ENCODE peak calls at places on chromosomes 4 and X, in four cellular contexts. U is GM12878, M is SK-N-SH, A is HepG2. F is an unnamed sample.

GRCh38 chr4:140426610-140427103 is 791 bp downstream of the CLGN start:
- DNase-seq in M (peak; percentile 74), U (no peak), A (peak; percentile 3), F (peak; percentile 12)

GRCh38 chrX:28609917-28610613 is 22.8 kb downstream of the IL1RAPL1 start:
- DNase-seq in A (no peak), U (no peak), M (no peak), F (no peak)

GRCh38 chr4:121041307-121042090 is 30.8 kb downstream of the NDNF start:
- DNase-seq in A (no peak), U (peak; percentile 20), M (no peak), F (no peak)

GRCh38 chr4:159778298-159778697 is 675.4 kb downstream of the RAPGEF2 start:
- DNase-seq in A (no peak), U (no peak), M (no peak), F (no peak)

GRCh38 chr4:125321709-125322362 is 7.1 kb downstream of the FAT4 start:
- DNase-seq in A (no peak), M (no peak), U (no peak), F (no peak)

GRCh38 chr4:77263247-77263646 is 106.2 kb downstream of the CCNG2 start:
- DNase-seq in U (no peak), A (no peak), M (no peak), F (no peak)

GRCh38 chr4:148951346-148951745 is 509.1 kb upstream of the NR3C2 start:
- DNase-seq in M (no peak), A (no peak), U (no peak), F (no peak)

GRCh38 chr4:123366144-123366748 is 30.3 kb upstream of the SPRY1 start:
- DNase-seq in A (no peak), U (no peak), M (no peak), F (no peak)

GRCh38 chr4:39469429-39470077 is 10.7 kb downstream of the LIAS start:
- DNase-seq in M (peak; percentile 62), U (peak; percentile 48), A (peak; percentile 89), F (peak; percentile 48)

GRCh38 chrX:41333744-41333993 is 293 bp upstream of the DDX3X start:
- DNase-seq in U (peak; percentile 91), A (peak; percentile 75), M (no peak), F (no peak)

GRCh38 chr4:175246941-175247340 is 328.8 kb downstream of the ADAM29 start:
- DNase-seq in U (no peak), A (no peak), M (no peak), F (no peak)

GRCh38 chr4:1398686-1399507 is 7.3 kb downstream of the NKX1-1 start:
- DNase-seq in M (peak; percentile 12), A (no peak), U (no peak), F (no peak)

GRCh38 chr4:124710911-124711310 is 1.6 kb downstream of the ANKRD50 start:
- DNase-seq in U (no peak), M (no peak), A (no peak), F (no peak)

GRCh38 chr4:10032625-10033024 is 11.3 kb upstream of the SLC2A9 start:
- DNase-seq in M (no peak), A (peak; percentile 73), U (no peak), F (no peak)

GRCh38 chrX:73577368-73577767 is 14.4 kb downstream of the CHIC1 start:
- DNase-seq in U (no peak), A (no peak), M (no peak), F (no peak)

GRCh38 chr4:106809083-106809482 is 227.0 kb downstream of the DKK2 start:
- DNase-seq in A (peak; percentile 19), M (peak; percentile 4), U (no peak), F (no peak)

GRCh38 chr4:138162259-138162658 is 79.9 kb downstream of the SLC7A11 start:
- DNase-seq in U (no peak), M (no peak), A (no peak), F (no peak)

GRCh38 chr4:54063224-54063623 is 1.2 kb downstream of the CHIC2 start:
- DNase-seq in M (no peak), U (no peak), A (peak; percentile 52), F (no peak)

GRCh38 chrX:30680618-30681017 is 27.4 kb downstream of the GK start:
- DNase-seq in U (no peak), M (no peak), A (no peak), F (no peak)

GRCh38 chrX:119236599-119237525 is 777 bp downstream of the PGRMC1 start:
- DNase-seq in M (peak; percentile 59), A (no peak), U (no peak), F (peak; percentile 24)

GRCh38 chr4:128461300-128462103 is 173.9 kb upstream of the PGRMC2 start:
- DNase-seq in U (no peak), M (no peak), A (no peak), F (peak; percentile 49)

GRCh38 chrX:101359966-101360365 is 11.4 kb upstream of the TIMM8A start:
- DNase-seq in U (no peak), M (no peak), A (no peak), F (no peak)

GRCh38 chr4:89567936-89568335 is 260.3 kb upstream of the GPRIN3 start:
- DNase-seq in M (no peak), U (no peak), A (no peak), F (no peak)

GRCh38 chrX:136892412-136892811 is 11.9 kb upstream of the RBMX start:
- DNase-seq in A (no peak), U (no peak), M (no peak), F (no peak)

GRCh38 chr4:10106421-10107039 is 10.1 kb downstream of the WDR1 start:
- DNase-seq in M (peak; percentile 49), U (no peak), A (no peak), F (peak; percentile 87)

GRCh38 chr4:121070274-121070673 is 2.1 kb downstream of the NDNF start:
- DNase-seq in U (no peak), A (no peak), M (no peak), F (no peak)

GRCh38 chrX:149010026-149010898 is 494.8 kb downstream of the IDS start:
- DNase-seq in U (no peak), A (no peak), M (no peak), F (no peak)

GRCh38 chr4:121668368-121669162 is 28.2 kb downstream of the ANXA5 start:
- DNase-seq in A (no peak), M (no peak), U (no peak), F (no peak)

GRCh38 chr4:24778427-24779225 is 16.7 kb upstream of the SOD3 start:
- DNase-seq in A (no peak), M (no peak), U (no peak), F (no peak)

GRCh38 chr4:3836802-3837601 is 70.8 kb downstream of the ADRA2C start:
- DNase-seq in M (no peak), A (peak; percentile 99), U (no peak), F (peak; percentile 89)

GRCh38 chr4:53591372-53591892 is at the start of gene LNX1:
- DNase-seq in M (no peak), A (no peak), U (no peak), F (peak; percentile 41)

GRCh38 chrX:39320165-39320564 is 518.9 kb downstream of the MID1IP1 start:
- DNase-seq in M (no peak), U (no peak), A (no peak), F (no peak)

GRCh38 chrX:50905334-50905733 is 5.2 kb upstream of the BMP15 start:
- DNase-seq in A (peak; percentile 4), M (no peak), U (no peak), F (peak; percentile 18)

GRCh38 chr4:140427104-140427918 is at the start of gene CLGN:
- DNase-seq in A (peak; percentile 77), M (peak; percentile 95), U (peak; percentile 2), F (peak; percentile 85)

GRCh38 chr4:1839306-1839705 is 16.6 kb downstream of the LETM1 start:
- DNase-seq in U (no peak), M (no peak), A (no peak), F (no peak)

GRCh38 chr4:8547108-8547911 is 32.9 kb upstream of the GPR78 start:
- DNase-seq in A (peak; percentile 12), M (peak; percentile 36), U (no peak), F (peak; percentile 66)

GRCh38 chr4:94140998-94141397 is 66.7 kb upstream of the SMARCAD1 start:
- DNase-seq in M (no peak), A (no peak), U (no peak), F (no peak)
- TF ChIP-seq SMC3 in M (no peak), A (no peak), U (no peak), F (no peak)

GRCh38 chr4:16764622-16765021 is 133.8 kb downstream of the LDB2 start:
- DNase-seq in A (peak; percentile 9), U (no peak), M (peak; percentile 12), F (peak; percentile 10)
- TF ChIP-seq TAF1 in A (no peak), U (no peak), M (no peak), F (no peak)

GRCh38 chr4:101068115-101068514 is 279.2 kb downstream of the PPP3CA start:
- DNase-seq in U (no peak), M (no peak), A (no peak), F (no peak)
- TF ChIP-seq SMC3 in U (no peak), M (no peak), A (no peak), F (no peak)

GRCh38 chrX:46953137-46953527 is 40.9 kb downstream of the JADE3 start:
- DNase-seq in U (peak; percentile 51), M (no peak), A (no peak), F (no peak)
- TF ChIP-seq TAF1 in U (no peak), M (no peak), A (no peak), F (no peak)

DNA sequence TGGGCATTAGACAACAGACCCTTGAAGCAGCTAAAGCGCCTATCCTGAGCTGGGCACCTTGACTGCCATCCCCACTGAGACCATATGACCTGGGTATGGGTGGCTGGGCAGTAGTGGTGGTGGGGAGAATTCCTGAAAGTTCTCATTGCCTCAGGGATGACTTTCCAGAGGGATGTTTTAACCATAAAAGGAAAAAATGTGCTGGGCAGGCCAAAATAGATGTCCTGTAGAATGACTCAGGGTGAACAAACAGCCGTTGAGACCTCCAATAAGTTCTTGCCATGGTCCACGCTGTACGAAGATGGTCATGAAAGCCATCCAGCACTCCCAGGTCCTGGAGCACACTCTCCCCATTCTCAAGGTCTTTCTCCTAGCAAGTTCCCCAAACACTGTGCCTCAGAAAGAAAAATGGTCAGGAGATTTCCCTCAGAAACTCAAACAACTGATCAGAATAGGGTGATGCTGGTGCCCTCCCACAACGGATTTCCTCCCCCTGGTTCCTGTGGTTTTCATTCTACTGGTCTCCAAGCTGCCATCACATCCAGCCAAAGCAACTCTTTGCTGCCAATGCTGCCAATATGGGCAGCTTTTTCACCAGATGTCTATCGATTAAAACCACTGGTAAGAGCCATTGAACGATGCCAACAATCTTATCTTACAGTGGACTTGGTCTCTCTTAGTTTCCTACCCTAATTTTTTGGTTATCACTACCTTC is 11.2 kb downstream of the CDKN2AIP start:
- DNase-seq in M (no peak), A (no peak), U (no peak), F (no peak)
- TF ChIP-seq SMC3 in M (no peak), A (no peak), U (no peak), F (no peak)

GRCh38 chrX:116667346-116667745 is 204.6 kb upstream of the CT83 start:
- DNase-seq in M (no peak), A (no peak), U (no peak), F (no peak)

GRCh38 chrX:116667760-116668159 is 205.0 kb upstream of the CT83 start:
- DNase-seq in M (no peak), A (no peak), U (no peak), F (no peak)
- TF ChIP-seq TAF1 in M (no peak), A (no peak), U (no peak), F (no peak)

F was measured in K562.